ENCODE peak calls at places on chromosome 3, in nine cellular contexts. K is stimulated activated CD4-positive, alpha-beta T cell treated with anti-CD3 and anti-CD28 coated beads, Interleukin-12 subunit alpha, Interleukin-12 subunit beta, amount 100 ng/mL, for 24 hours; S is adrenal gland; P is EL; I is astrocyte of the spinal cord; B is stomach; T is endothelial cell; Q is NCI-H748 treated with DMSO at 0.1 percent for 48 hours; Y is CD4-positive, CD25-positive, alpha-beta regulatory T cell. H is an unnamed sample.

GRCh38 chr3:159486580-159486979 is 502.1 kb upstream of the IL12A start:
- DNase-seq in Y (no peak), Q (no peak), I (no peak), T (peak; percentile 12), K (no peak), S (no peak), B (no peak), P (no peak), H (no peak)

GRCh38 chr3:159907828-159908227 is 80.8 kb upstream of the IL12A start:
- DNase-seq in I (no peak), Q (no peak), B (no peak), T (no peak), Y (no peak), K (no peak), P (no peak), S (no peak), H (no peak)

GRCh38 chr3:126102530-126102951 is 18.6 kb upstream of the SLC41A3 start:
- DNase-seq in Y (no peak), P (no peak), T (no peak), K (no peak), I (no peak), S (no peak), B (no peak), Q (no peak), H (no peak)

GRCh38 chr3:148943531-148944200 is 47.7 kb upstream of the GYG1 start:
- DNase-seq in Y (peak; percentile 69), T (no peak), P (peak; percentile 95), B (no peak), K (no peak), Q (peak; percentile 38), I (peak; percentile 81), S (peak; percentile 32), H (peak; percentile 84)

GRCh38 chr3:97967966-97968365 is 4.3 kb downstream of the RIOX2 start:
- DNase-seq in B (no peak), K (no peak), I (no peak), Y (no peak), S (no peak), P (no peak), Q (no peak), T (no peak), H (no peak)

GRCh38 chr3:78022232-78022631 is 982.3 kb downstream of the ROBO2 start:
- DNase-seq in S (no peak), P (no peak), Q (no peak), K (no peak), Y (no peak), B (no peak), I (no peak), T (no peak), H (no peak)

GRCh38 chr3:143092191-143092590 is 27.4 kb upstream of the CHST2 start:
- DNase-seq in I (no peak), Q (no peak), Y (no peak), P (no peak), T (no peak), S (no peak), B (no peak), K (no peak), H (no peak)

GRCh38 chr3:150890320-150890719 is 14.9 kb downstream of the MINDY4B start:
- DNase-seq in I (no peak), S (no peak), K (no peak), T (no peak), B (no peak), P (no peak), Y (no peak), Q (no peak), H (no peak)

GRCh38 chr3:137761099-137761562 is 3.0 kb upstream of the SOX14 start:
- DNase-seq in P (no peak), I (no peak), B (no peak), S (no peak), Q (no peak), K (no peak), T (peak; percentile 22), Y (no peak), H (no peak)

GRCh38 chr3:141076026-141076797 is 25.1 kb downstream of the SPSB4 start:
- DNase-seq in Q (no peak), P (no peak), B (peak; percentile 35), S (no peak), I (no peak), K (no peak), Y (no peak), T (no peak), H (no peak)

GRCh38 chr3:107264888-107265287 is 112.4 kb upstream of the CCDC54 start:
- DNase-seq in I (no peak), S (no peak), Y (no peak), P (no peak), B (peak; percentile 42), K (no peak), T (no peak), Q (no peak), H (no peak)

GRCh38 chr3:84967767-84968581 is 9.2 kb downstream of the CADM2 start:
- DNase-seq in P (no peak), K (no peak), B (no peak), Q (no peak), S (no peak), T (no peak), I (no peak), Y (no peak), H (no peak)

GRCh38 chr3:50160561-50160983 is 5.4 kb downstream of the SEMA3F start:
- DNase-seq in I (no peak), T (no peak), S (no peak), Y (no peak), P (no peak), Q (no peak), K (no peak), B (peak; percentile 47), H (no peak)

GRCh38 chr3:140629351-140630137 is 48.3 kb upstream of the TRIM42 start:
- DNase-seq in Q (no peak), Y (no peak), P (peak; percentile 82), S (no peak), T (no peak), B (no peak), K (no peak), I (peak; percentile 96), H (peak; percentile 97)

GRCh38 chr3:142958707-142959106 is 4.8 kb downstream of the PAQR9 start:
- DNase-seq in P (peak; percentile 47), Y (peak; percentile 18), T (no peak), S (peak; percentile 75), K (no peak), B (no peak), Q (no peak), I (peak; percentile 30), H (peak; percentile 22)

GRCh38 chr3:64588381-64588780 is 99.4 kb downstream of the ADAMTS9 start:
- DNase-seq in P (no peak), Y (no peak), T (no peak), K (no peak), S (no peak), I (no peak), Q (no peak), B (no peak), H (no peak)

GRCh38 chr3:161171639-161172552 is 49.2 kb upstream of the NMD3 start:
- DNase-seq in P (no peak), B (no peak), K (no peak), I (peak; percentile 30), Q (peak; percentile 10), T (no peak), S (peak; percentile 18), Y (no peak), H (no peak)

GRCh38 chr3:57128863-57129602 is 36.1 kb downstream of the IL17RD start:
- DNase-seq in Y (no peak), P (no peak), T (no peak), Q (no peak), B (no peak), I (peak; percentile 32), S (no peak), K (no peak), H (no peak)

GRCh38 chr3:128358156-128358895 is 108.4 kb downstream of the DNAJB8 start:
- DNase-seq in P (no peak), B (no peak), K (no peak), I (no peak), Y (no peak), S (no peak), Q (no peak), T (no peak), H (no peak)

GRCh38 chr3:15367059-15367458 is 34.7 kb upstream of the SH3BP5 start:
- DNase-seq in Y (no peak), S (no peak), K (no peak), P (peak; percentile 64), B (no peak), I (no peak), T (no peak), Q (no peak), H (no peak)

GRCh38 chr3:185629554-185630181 is 43.6 kb downstream of the SENP2 start:
- DNase-seq in Q (peak; percentile 51), I (no peak), S (no peak), K (no peak), B (no peak), T (no peak), P (no peak), Y (no peak), H (no peak)

GRCh38 chr3:106299300-106300098 is 430.7 kb upstream of the CBLB start:
- DNase-seq in Y (peak; percentile 44), B (no peak), Q (no peak), K (no peak), I (peak; percentile 46), P (peak; percentile 36), S (no peak), T (no peak), H (no peak)

GRCh38 chr3:146382386-146382785 is 87.0 kb downstream of the PLSCR2 start:
- DNase-seq in K (no peak), I (peak; percentile 44), T (peak; percentile 7), Y (no peak), S (no peak), Q (no peak), P (peak; percentile 14), B (no peak), H (peak; percentile 5)

GRCh38 chr3:15645740-15646490 is 44.4 kb downstream of the BTD start:
- DNase-seq in Q (no peak), Y (no peak), P (peak; percentile 98), B (no peak), K (no peak), S (peak; percentile 83), T (no peak), I (peak; percentile 92), H (peak; percentile 97)

GRCh38 chr3:42173307-42173706 is 82.2 kb downstream of the TRAK1 start:
- DNase-seq in T (no peak), Q (no peak), B (no peak), K (no peak), S (no peak), P (no peak), Y (peak; percentile 70), I (no peak), H (no peak)

GRCh38 chr3:178907081-178907480 is 164.5 kb downstream of the ZMAT3 start:
- DNase-seq in Y (no peak), T (no peak), P (no peak), B (no peak), I (peak; percentile 12), Q (no peak), K (no peak), S (no peak), H (no peak)

GRCh38 chr3:53065841-53066480 is 20.1 kb upstream of the SFMBT1 start:
- DNase-seq in P (no peak), B (no peak), S (no peak), T (no peak), I (no peak), Y (no peak), K (no peak), Q (peak; percentile 8), H (no peak)

GRCh38 chr3:178277605-178278004 is 258.6 kb upstream of the KCNMB2 start:
- DNase-seq in I (no peak), Y (no peak), B (peak; percentile 40), T (no peak), S (no peak), Q (no peak), P (no peak), K (no peak), H (peak; percentile 20)

GRCh38 chr3:129604942-129605592 is 1.4 kb downstream of the PLXND1 start:
- DNase-seq in Q (no peak), T (no peak), K (no peak), Y (peak; percentile 15), S (no peak), P (no peak), I (no peak), B (no peak), H (no peak)

GRCh38 chr3:9194509-9195184 is 54.8 kb downstream of the SRGAP3 start:
- DNase-seq in K (no peak), I (no peak), Y (no peak), P (no peak), S (no peak), Q (peak; percentile 79), T (no peak), B (no peak), H (no peak)

GRCh38 chr3:46463120-46463867 is 1.4 kb downstream of the LTF start:
- DNase-seq in P (no peak), Q (no peak), B (no peak), I (no peak), T (no peak), K (no peak), Y (no peak), S (no peak), H (no peak)

H was measured in kidney glomerular epithelial cell.